ENCODE peak calls at places on chromosomes 2 and 18, in six cellular contexts. X is lower lobe of right lung, U is SK-N-DZ, Y is keratinocyte, D is Right ventricle myocardium superior, E is neuronal stem cell. G is an unnamed sample.

GRCh38 chr18:62101236-62101635 is 85.6 kb downstream of the PIGN start:
- DNase-seq in D (no peak), Y (no peak), U (no peak), X (no peak), E (no peak), G (no peak)

GRCh38 chr2:17506736-17507616 is 11.3 kb downstream of the RAD51AP2 start:
- DNase-seq in E (no peak), D (no peak), X (no peak), Y (no peak), U (no peak), G (no peak)

GRCh38 chr18:55405655-55406373 is 182.2 kb downstream of the TCF4 start:
- DNase-seq in U (peak), X (peak), Y (no peak), D (peak), E (no peak), G (peak)

GRCh38 chr2:23900927-23901322 is 26.0 kb downstream of the ATAD2B start:
- DNase-seq in D (no peak), U (no peak), X (no peak), Y (peak), E (no peak), G (no peak)

GRCh38 chr2:239758325-239758877 is 266.7 kb downstream of the NDUFA10 start:
- DNase-seq in E (no peak), X (peak), D (peak), Y (no peak), U (no peak), G (no peak)

GRCh38 chr2:1651131-1652066 is 92.9 kb downstream of the PXDN start:
- DNase-seq in E (no peak), U (no peak), Y (no peak), D (peak), X (no peak), G (no peak)

GRCh38 chr2:95271381-95271971 is 2.8 kb upstream of the PROM2 start:
- DNase-seq in X (peak), U (no peak), E (no peak), Y (no peak), D (no peak), G (peak)

GRCh38 chr2:71282493-71282892 is 49.1 kb upstream of the ZNF638 start:
- DNase-seq in E (no peak), U (peak), D (no peak), X (no peak), Y (no peak), G (no peak)

GRCh38 chr18:58862404-58862803 is 2.3 kb upstream of the ZNF532 start:
- DNase-seq in E (no peak), Y (no peak), U (peak), D (no peak), X (no peak), G (no peak)

GRCh38 chr2:25269234-25269633 is 72.5 kb downstream of the DNMT3A start:
- DNase-seq in D (no peak), X (no peak), U (no peak), Y (no peak), E (no peak), G (no peak)

GRCh38 chr2:101520246-101520645 is 45.3 kb upstream of the RFX8 start:
- DNase-seq in D (no peak), X (no peak), U (no peak), Y (peak), E (no peak), G (no peak)

GRCh38 chr2:11482473-11483031 is 16.6 kb upstream of the E2F6 start:
- DNase-seq in Y (no peak), U (peak), E (peak), X (no peak), D (no peak), G (peak)

GRCh38 chr2:192051533-192051932 is 143.2 kb downstream of the TMEFF2 start:
- DNase-seq in X (no peak), Y (no peak), U (no peak), E (no peak), D (no peak), G (no peak)

GRCh38 chr2:61705625-61706024 is 148.2 kb downstream of the FAM161A start:
- DNase-seq in U (no peak), E (no peak), X (no peak), D (no peak), Y (no peak), G (no peak)

GRCh38 chr18:48129621-48130082 is 199.2 kb upstream of the SMAD2 start:
- DNase-seq in E (no peak), X (no peak), Y (no peak), U (no peak), D (no peak), G (no peak)

GRCh38 chr2:138716183-138716582 is 64.0 kb downstream of the NXPH2 start:
- DNase-seq in E (no peak), Y (no peak), U (no peak), D (no peak), X (no peak), G (no peak)

GRCh38 chr2:158189526-158189925 is 87.8 kb downstream of the UPP2 start:
- DNase-seq in D (no peak), X (no peak), Y (no peak), U (no peak), E (no peak), G (no peak)

GRCh38 chr2:161217597-161218185 is 57.5 kb downstream of the TANK start:
- DNase-seq in Y (no peak), U (no peak), X (no peak), D (no peak), E (no peak), G (no peak)

GRCh38 chr18:37913051-37913450 is 347.5 kb upstream of the CELF4 start:
- DNase-seq in E (no peak), X (no peak), U (no peak), D (no peak), Y (peak), G (no peak)

GRCh38 chr2:181675241-181675640 is 5.1 kb downstream of the NEUROD1 start:
- DNase-seq in Y (no peak), U (no peak), D (no peak), X (no peak), E (no peak), G (no peak)

GRCh38 chr2:96769816-96770215 is 9.1 kb downstream of the CNNM4 start:
- DNase-seq in E (no peak), Y (no peak), X (peak), D (peak), U (no peak), G (peak)

GRCh38 chr18:5717241-5717640 is 173.4 kb upstream of the EPB41L3 start:
- DNase-seq in X (no peak), D (no peak), E (no peak), Y (no peak), U (no peak), G (no peak)

GRCh38 chr2:43346619-43347018 is 120.2 kb upstream of the ZFP36L2 start:
- DNase-seq in D (no peak), U (no peak), E (no peak), Y (no peak), X (no peak), G (no peak)

GRCh38 chr2:13581471-13581870 is 864.7 kb downstream of the TRIB2 start:
- DNase-seq in E (no peak), X (no peak), U (no peak), Y (no peak), D (no peak), G (no peak)

GRCh38 chr2:76613330-76613729 is 902.6 kb upstream of the GCFC2 start:
- DNase-seq in Y (no peak), D (no peak), X (no peak), E (no peak), U (no peak), G (no peak)

G was measured in heart left ventricle.